ENCODE peak calls at places on chromosome 6, in four cellular contexts. One of them, this sample, is unnamed.
A peak's percentile ranks its signal among the peaks of the same experiment; 100 is the strongest.

GRCh38 chr6:116062496-116062895 is 1.8 kb upstream of the FRK start:
- DNase-seq in fibroblast of lung: no peak
- DNase-seq in fibroblast of mammary gland: no peak
- DNase-seq in NCI-H526 treated with DMSO at 0.1 percent for 48 hours: no peak
- DNase-seq in this sample: no peak

GRCh38 chr6:156563710-156564109 is 213.5 kb upstream of the ARID1B start:
- DNase-seq in NCI-H526 treated with DMSO at 0.1 percent for 48 hours: no peak
- DNase-seq in fibroblast of mammary gland: no peak
- DNase-seq in fibroblast of lung: no peak
- DNase-seq in this sample: no peak

GRCh38 chr6:62652692-62653328 is 366.8 kb upstream of the KHDRBS2 start:
- DNase-seq in fibroblast of mammary gland: peak; percentile 36
- DNase-seq in fibroblast of lung: peak; percentile 16
- DNase-seq in NCI-H526 treated with DMSO at 0.1 percent for 48 hours: no peak
- DNase-seq in this sample: no peak

GRCh38 chr6:8075704-8076103 is 11.5 kb upstream of the BLOC1S5 start:
- DNase-seq in fibroblast of mammary gland: no peak
- DNase-seq in fibroblast of lung: no peak
- DNase-seq in NCI-H526 treated with DMSO at 0.1 percent for 48 hours: no peak
- DNase-seq in this sample: peak; percentile 51

GRCh38 chr6:50762798-50763197 is 49.5 kb downstream of the TFAP2D start:
- DNase-seq in NCI-H526 treated with DMSO at 0.1 percent for 48 hours: no peak
- DNase-seq in fibroblast of mammary gland: no peak
- DNase-seq in fibroblast of lung: no peak
- DNase-seq in this sample: no peak

GRCh38 chr6:160300076-160300695 is 41.6 kb upstream of the SLC22A2 start:
- DNase-seq in fibroblast of mammary gland: no peak
- DNase-seq in NCI-H526 treated with DMSO at 0.1 percent for 48 hours: no peak
- DNase-seq in fibroblast of lung: no peak
- DNase-seq in this sample: no peak

GRCh38 chr6:116557863-116558262 is 4.3 kb downstream of the CALHM4 start:
- DNase-seq in fibroblast of lung: peak; percentile 98
- DNase-seq in NCI-H526 treated with DMSO at 0.1 percent for 48 hours: no peak
- DNase-seq in fibroblast of mammary gland: peak; percentile 97
- DNase-seq in this sample: no peak

GRCh38 chr6:47248446-47248845 is 61.3 kb downstream of the TNFRSF21 start:
- DNase-seq in fibroblast of lung: no peak
- DNase-seq in NCI-H526 treated with DMSO at 0.1 percent for 48 hours: no peak
- DNase-seq in fibroblast of mammary gland: no peak
- DNase-seq in this sample: no peak

This sample was measured in stimulated activated naive CD4-positive, alpha-beta T cell.